ENCODE peak calls at places on chromosomes 16 and 17, in five cellular contexts. W is heart right ventricle, G is SK-N-SH, Q is fibroblast of the conjunctiva, Y is ascending aorta. L is an unnamed sample.

GRCh38 chr17:82238562-82239201 is 9.8 kb downstream of the SLC16A3 start:
- DNase-seq in Y (peak), Q (peak), W (peak), G (no peak), L (no peak)

GRCh38 chr17:75635610-75636202 is 2.5 kb downstream of the SMIM5 start:
- DNase-seq in G (no peak), Y (no peak), W (peak), Q (no peak), L (no peak)

GRCh38 chr17:48023408-48024148 is 14.0 kb downstream of the COPZ2 start:
- DNase-seq in Y (peak), W (peak), G (peak), Q (no peak), L (peak)

GRCh38 chr16:47371615-47372014 is 89.2 kb downstream of the ITFG1 start:
- DNase-seq in W (no peak), G (no peak), Y (no peak), Q (no peak), L (no peak)

GRCh38 chr17:45425125-45425983 is 7.3 kb downstream of the ARHGAP27 start:
- DNase-seq in Q (peak), Y (no peak), G (peak), W (peak), L (no peak)

GRCh38 chr17:28524476-28525415 is 18.6 kb downstream of the FOXN1 start:
- DNase-seq in Q (no peak), W (no peak), G (no peak), Y (no peak), L (no peak)

GRCh38 chr17:2822358-2822757 is 26.1 kb downstream of the RAP1GAP2 start:
- DNase-seq in G (no peak), Y (no peak), Q (no peak), W (no peak), L (no peak)

GRCh38 chr17:12983986-12984932 is 33.6 kb downstream of the ELAC2 start:
- DNase-seq in Y (peak), Q (peak), G (no peak), W (peak), L (no peak)

GRCh38 chr16:57145964-57146647 is 39.7 kb downstream of the PSME3IP1 start:
- DNase-seq in Y (no peak), W (no peak), G (no peak), Q (no peak), L (no peak)

GRCh38 chr17:74466785-74467158 is 338 bp downstream of the CD300A start:
- DNase-seq in Y (no peak), W (no peak), Q (no peak), G (no peak), L (no peak)

GRCh38 chr17:29746669-29747068 is 124.0 kb upstream of the CORO6 start:
- DNase-seq in W (no peak), G (no peak), Y (no peak), Q (no peak), L (no peak)

GRCh38 chr17:77942111-77942988 is 16.2 kb upstream of the TNRC6C start:
- DNase-seq in Q (no peak), G (no peak), Y (no peak), W (no peak), L (peak)

GRCh38 chr16:13594798-13595197 is 325.2 kb upstream of the ERCC4 start:
- DNase-seq in W (no peak), Y (no peak), G (no peak), Q (no peak), L (no peak)

GRCh38 chr17:79174905-79175856 is 100.6 kb downstream of the ENGASE start:
- DNase-seq in Y (no peak), Q (no peak), W (no peak), G (no peak), L (no peak)

GRCh38 chr17:72682597-72682996 is 409.9 kb downstream of the SLC39A11 start:
- DNase-seq in W (no peak), G (no peak), Y (no peak), Q (no peak), L (no peak)

GRCh38 chr16:30187971-30188561 is 4.7 kb downstream of the CORO1A start:
- DNase-seq in Q (no peak), Y (peak), W (peak), G (no peak), L (no peak)

GRCh38 chr17:76336756-76337412 is 16.8 kb downstream of the PRPSAP1 start:
- DNase-seq in W (no peak), G (no peak), Q (no peak), Y (no peak), L (no peak)

GRCh38 chr17:77829871-77830799 is 128.4 kb upstream of the TNRC6C start:
- DNase-seq in Y (peak), Q (peak), W (peak), G (peak), L (no peak)

GRCh38 chr17:48547839-48548686 is 3.2 kb upstream of the HOXB2 start:
- DNase-seq in Q (no peak), W (no peak), G (no peak), Y (no peak), L (no peak)

GRCh38 chr16:15832241-15832640 is 24.6 kb downstream of the MYH11 start:
- DNase-seq in W (no peak), G (no peak), Y (no peak), Q (no peak), L (no peak)

GRCh38 chr17:60741031-60741430 is 63.4 kb downstream of the BCAS3 start:
- DNase-seq in Q (no peak), Y (no peak), W (no peak), G (no peak), L (no peak)

GRCh38 chr17:81228834-81229665 is 6.3 kb upstream of the CEP131 start:
- DNase-seq in W (no peak), Y (no peak), Q (no peak), G (no peak), L (no peak)

GRCh38 chr16:68081796-68082567 is 3.2 kb upstream of the NFATC3 start:
- DNase-seq in Q (no peak), G (no peak), Y (no peak), W (no peak), L (no peak)

GRCh38 chr17:56795510-56795909 is 38.2 kb downstream of the C17orf67 start:
- DNase-seq in Y (no peak), W (no peak), G (no peak), Q (no peak), L (no peak)

GRCh38 chr17:76354747-76355310 is 1.1 kb upstream of the PRPSAP1 start:
- DNase-seq in Q (no peak), Y (no peak), G (no peak), W (no peak), L (no peak)

GRCh38 chr17:34667656-34668055 is 88.3 kb downstream of the TMEM132E start:
- DNase-seq in Q (no peak), W (no peak), Y (no peak), G (no peak), L (no peak)

GRCh38 chr16:4184038-4184702 is 57.7 kb downstream of the SRL start:
- DNase-seq in Y (no peak), Q (no peak), W (no peak), G (peak), L (no peak)

GRCh38 chr17:81926451-81927144 is 937 bp downstream of the MAFG start:
- DNase-seq in Q (peak), W (peak), Y (peak), G (peak), L (peak)

GRCh38 chr17:71942626-71943025 is 178.2 kb upstream of the SOX9 start:
- DNase-seq in W (no peak), G (no peak), Y (no peak), Q (no peak), L (no peak)

GRCh38 chr17:14302421-14303099 is 1.7 kb downstream of the HS3ST3B1 start:
- DNase-seq in G (peak), W (peak), Y (peak), Q (peak), L (peak)

GRCh38 chr17:76088041-76088867 is 9.3 kb downstream of the ZACN start:
- DNase-seq in G (peak), Y (no peak), W (no peak), Q (no peak), L (no peak)

GRCh38 chr17:17414316-17414937 is 62.4 kb upstream of the MED9 start:
- DNase-seq in G (no peak), Q (no peak), W (peak), Y (no peak), L (no peak)

GRCh38 chr17:18990331-18990730 is 14.2 kb downstream of the FAM83G start:
- DNase-seq in G (no peak), Y (no peak), W (no peak), Q (no peak), L (no peak)

GRCh38 chr16:73143681-73144370 is 95.9 kb upstream of the ZFHX3 start:
- DNase-seq in Q (no peak), G (no peak), Y (no peak), W (no peak), L (no peak)

L was measured in foreskin melanocyte.